ENCODE peak calls at places on chromosomes 4 and X, in six cellular contexts. One of them, this sample, is unnamed.
A peak's percentile ranks its signal among the peaks of the same experiment; 100 is the strongest.

GRCh38 chr4:149684516-149684915 is 131.1 kb downstream of the IQCM start:
- DNase-seq in Caco-2: no peak
- DNase-seq in fibroblast of mammary gland: no peak
- DNase-seq in GM12864: no peak
- DNase-seq in left ventricle myocardium inferior: no peak
- DNase-seq in PC-3: no peak
- DNase-seq in this sample: no peak

GRCh38 chr4:187744911-187745310 is 250.7 kb upstream of the ZFP42 start:
- DNase-seq in Caco-2: no peak
- DNase-seq in fibroblast of mammary gland: no peak
- DNase-seq in GM12864: no peak
- DNase-seq in left ventricle myocardium inferior: no peak
- DNase-seq in PC-3: no peak
- DNase-seq in this sample: no peak

GRCh38 chr4:6110681-6111353 is 89.5 kb downstream of the JAKMIP1 start:
- DNase-seq in Caco-2: no peak
- DNase-seq in fibroblast of mammary gland: no peak
- DNase-seq in GM12864: no peak
- DNase-seq in left ventricle myocardium inferior: no peak
- DNase-seq in PC-3: no peak
- DNase-seq in this sample: no peak

GRCh38 chrX:13448941-13449340 is 120.5 kb upstream of the EGFL6 start:
- DNase-seq in Caco-2: no peak
- DNase-seq in fibroblast of mammary gland: no peak
- DNase-seq in GM12864: no peak
- DNase-seq in left ventricle myocardium inferior: no peak
- DNase-seq in PC-3: no peak
- DNase-seq in this sample: no peak

GRCh38 chrX:138748480-138748879 is 37.0 kb upstream of the FGF13 start:
- DNase-seq in Caco-2: no peak
- DNase-seq in fibroblast of mammary gland: peak; percentile 36
- DNase-seq in GM12864: no peak
- DNase-seq in left ventricle myocardium inferior: no peak
- DNase-seq in PC-3: peak; percentile 50
- DNase-seq in this sample: peak; percentile 12

GRCh38 chrX:39689374-39690104 is 408.2 kb downstream of the BCOR start:
- DNase-seq in Caco-2: no peak
- DNase-seq in fibroblast of mammary gland: no peak
- DNase-seq in GM12864: no peak
- DNase-seq in left ventricle myocardium inferior: no peak
- DNase-seq in PC-3: no peak
- DNase-seq in this sample: no peak

GRCh38 chr4:26936284-26937065 is 75.8 kb downstream of the STIM2 start:
- DNase-seq in Caco-2: no peak
- DNase-seq in fibroblast of mammary gland: peak; percentile 54
- DNase-seq in GM12864: no peak
- DNase-seq in left ventricle myocardium inferior: no peak
- DNase-seq in PC-3: no peak
- DNase-seq in this sample: peak; percentile 62

GRCh38 chr4:21991050-21991449 is 42.5 kb upstream of the KCNIP4 start:
- DNase-seq in Caco-2: no peak
- DNase-seq in fibroblast of mammary gland: peak; percentile 27
- DNase-seq in GM12864: no peak
- DNase-seq in left ventricle myocardium inferior: no peak
- DNase-seq in PC-3: no peak
- DNase-seq in this sample: peak; percentile 34

GRCh38 chrX:20063153-20063552 is 53.6 kb downstream of the MAP7D2 start:
- DNase-seq in Caco-2: no peak
- DNase-seq in fibroblast of mammary gland: no peak
- DNase-seq in GM12864: no peak
- DNase-seq in left ventricle myocardium inferior: no peak
- DNase-seq in PC-3: no peak
- DNase-seq in this sample: no peak

GRCh38 chr4:38157592-38157991 is 197.4 kb downstream of the PTTG2 start:
- DNase-seq in Caco-2: no peak
- DNase-seq in fibroblast of mammary gland: no peak
- DNase-seq in GM12864: no peak
- DNase-seq in left ventricle myocardium inferior: no peak
- DNase-seq in PC-3: no peak
- DNase-seq in this sample: no peak

GRCh38 chr4:90419124-90419711 is 292.0 kb downstream of the CCSER1 start:
- DNase-seq in Caco-2: no peak
- DNase-seq in fibroblast of mammary gland: peak; percentile 37
- DNase-seq in GM12864: no peak
- DNase-seq in left ventricle myocardium inferior: no peak
- DNase-seq in PC-3: peak; percentile 56
- DNase-seq in this sample: peak; percentile 16

GRCh38 chr4:118398226-118399090 is 45.7 kb upstream of the PRSS12 start:
- DNase-seq in Caco-2: no peak
- DNase-seq in fibroblast of mammary gland: no peak
- DNase-seq in GM12864: peak; percentile 35
- DNase-seq in left ventricle myocardium inferior: no peak
- DNase-seq in PC-3: no peak
- DNase-seq in this sample: no peak

GRCh38 chr4:105102026-105102425 is 44.6 kb upstream of the TET2 start:
- DNase-seq in Caco-2: no peak
- DNase-seq in fibroblast of mammary gland: no peak
- DNase-seq in GM12864: no peak
- DNase-seq in left ventricle myocardium inferior: no peak
- DNase-seq in PC-3: no peak
- DNase-seq in this sample: no peak

GRCh38 chrX:154430504-154430903 is 2.0 kb downstream of the ATP6AP1 start:
- DNase-seq in Caco-2: no peak
- DNase-seq in fibroblast of mammary gland: no peak
- DNase-seq in GM12864: no peak
- DNase-seq in left ventricle myocardium inferior: no peak
- DNase-seq in PC-3: no peak
- DNase-seq in this sample: no peak

GRCh38 chrX:63128509-63128908 is 222.6 kb downstream of the SPIN4 start:
- DNase-seq in Caco-2: no peak
- DNase-seq in fibroblast of mammary gland: peak; percentile 22
- DNase-seq in GM12864: no peak
- DNase-seq in left ventricle myocardium inferior: no peak
- DNase-seq in PC-3: peak; percentile 62
- DNase-seq in this sample: peak; percentile 1

DNA sequence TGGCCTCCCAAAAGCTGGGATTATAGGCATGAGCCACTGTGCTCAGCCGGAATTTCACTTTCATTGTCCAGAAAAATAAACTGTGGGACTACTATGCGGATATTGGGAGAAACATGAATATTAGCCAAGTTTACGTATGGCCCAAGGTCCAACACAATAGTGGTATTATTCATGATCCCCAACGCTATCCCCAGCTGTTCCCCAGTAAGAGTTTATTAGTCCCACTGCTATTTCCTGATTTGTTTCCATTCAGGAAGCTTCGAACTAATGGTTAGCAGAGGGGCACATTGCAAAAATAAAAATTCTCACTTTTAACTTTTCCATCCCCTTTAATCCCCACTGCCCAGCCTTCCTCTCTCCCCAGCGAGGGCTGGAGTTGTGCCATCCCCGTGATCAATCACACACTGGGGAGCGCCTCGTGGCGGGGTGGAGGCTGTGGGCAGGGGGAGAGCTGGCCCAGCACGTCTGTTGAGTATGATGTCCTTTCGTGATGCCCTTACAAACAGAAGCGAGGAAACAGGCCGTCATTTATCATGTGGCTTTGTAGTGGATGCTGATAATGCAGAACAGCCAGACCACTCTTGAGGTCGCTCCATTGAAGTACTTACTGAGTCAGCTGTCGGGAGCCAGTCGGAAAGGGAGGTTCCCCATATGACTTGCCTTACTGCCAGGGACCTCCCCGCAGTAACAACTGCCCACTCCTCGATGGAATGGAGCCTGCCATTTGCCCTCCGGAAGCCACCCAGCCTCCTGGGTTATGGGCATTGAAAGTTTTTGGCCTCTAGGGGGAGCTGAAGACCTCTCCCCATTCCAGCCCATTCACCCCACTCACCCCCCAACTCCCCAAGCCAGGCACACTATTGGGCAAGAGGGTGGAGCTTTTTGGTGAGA is 117.0 kb downstream of the KDR start:
- DNase-seq in Caco-2: no peak
- DNase-seq in fibroblast of mammary gland: peak; percentile 16
- DNase-seq in GM12864: no peak
- DNase-seq in left ventricle myocardium inferior: no peak
- DNase-seq in PC-3: peak; percentile 38
- DNase-seq in this sample: no peak
- TF ChIP-seq CTCF in Caco-2: peak; percentile 23
- TF ChIP-seq CTCF in fibroblast of mammary gland: peak; percentile 49
- TF ChIP-seq CTCF in GM12864: peak; percentile 54
- TF ChIP-seq CTCF in left ventricle myocardium inferior: peak; percentile 51
- TF ChIP-seq CTCF in PC-3: peak; percentile 68
- TF ChIP-seq CTCF in this sample: peak; percentile 62

DNA sequence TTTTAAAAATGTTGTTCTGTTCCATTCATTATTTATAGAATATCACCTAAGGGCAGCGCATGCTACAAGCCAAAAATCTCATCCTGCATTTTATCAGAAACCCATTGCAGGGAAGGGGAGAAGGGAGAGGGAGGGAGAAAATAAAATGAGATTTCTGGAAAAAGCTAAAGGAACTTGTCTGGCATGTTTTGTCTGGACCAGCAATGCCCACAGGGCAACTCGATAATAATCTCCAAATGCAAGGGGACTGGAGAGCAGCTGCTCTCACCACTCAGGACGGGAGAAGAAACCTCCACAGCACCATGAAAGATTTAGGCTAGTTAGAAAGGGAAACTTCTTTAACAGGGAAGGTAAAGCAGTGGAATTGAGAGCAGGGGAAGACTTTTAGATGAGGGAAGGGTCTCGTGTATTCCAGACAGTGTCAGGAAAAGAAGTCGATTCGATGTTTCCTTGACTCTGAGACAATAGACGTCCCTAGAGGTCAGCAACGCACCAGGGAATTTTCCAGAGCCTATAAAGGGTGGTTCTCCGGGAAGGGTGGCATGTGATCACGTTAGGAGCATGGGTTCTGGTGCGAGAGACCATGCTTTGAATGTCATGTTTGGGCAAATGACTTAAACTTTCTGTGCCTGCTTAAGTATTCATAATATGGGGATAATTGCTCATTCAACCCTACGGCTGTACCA is 132.2 kb upstream of the NDP start:
- DNase-seq in Caco-2: no peak
- DNase-seq in fibroblast of mammary gland: no peak
- DNase-seq in GM12864: no peak
- DNase-seq in left ventricle myocardium inferior: no peak
- DNase-seq in PC-3: no peak
- DNase-seq in this sample: no peak
- TF ChIP-seq CTCF in Caco-2: no peak
- TF ChIP-seq CTCF in fibroblast of mammary gland: no peak
- TF ChIP-seq CTCF in GM12864: no peak
- TF ChIP-seq CTCF in left ventricle myocardium inferior: no peak
- TF ChIP-seq CTCF in PC-3: no peak
- TF ChIP-seq CTCF in this sample: no peak

GRCh38 chrX:53190363-53190960 is 34.5 kb downstream of the KDM5C start:
- DNase-seq in Caco-2: no peak
- DNase-seq in fibroblast of mammary gland: peak; percentile 11
- DNase-seq in GM12864: no peak
- DNase-seq in left ventricle myocardium inferior: no peak
- DNase-seq in PC-3: no peak
- DNase-seq in this sample: no peak
- TF ChIP-seq CTCF in Caco-2: no peak
- TF ChIP-seq CTCF in fibroblast of mammary gland: peak; percentile 29
- TF ChIP-seq CTCF in GM12864: peak; percentile 2
- TF ChIP-seq CTCF in left ventricle myocardium inferior: no peak
- TF ChIP-seq CTCF in PC-3: peak; percentile 43
- TF ChIP-seq CTCF in this sample: no peak

GRCh38 chrX:2662586-2662985 is 28.5 kb upstream of the CD99 start:
- DNase-seq in Caco-2: no peak
- DNase-seq in fibroblast of mammary gland: no peak
- DNase-seq in GM12864: no peak
- DNase-seq in left ventricle myocardium inferior: no peak
- DNase-seq in PC-3: no peak
- DNase-seq in this sample: no peak

GRCh38 chrX:2657532-2657931 is 33.6 kb upstream of the CD99 start:
- DNase-seq in Caco-2: no peak
- DNase-seq in fibroblast of mammary gland: no peak
- DNase-seq in GM12864: no peak
- DNase-seq in left ventricle myocardium inferior: no peak
- DNase-seq in PC-3: no peak
- DNase-seq in this sample: no peak

GRCh38 chrX:2656243-2656836 is 34.8 kb upstream of the CD99 start:
- DNase-seq in Caco-2: no peak
- DNase-seq in fibroblast of mammary gland: no peak
- DNase-seq in GM12864: no peak
- DNase-seq in left ventricle myocardium inferior: no peak
- DNase-seq in PC-3: no peak
- DNase-seq in this sample: no peak

GRCh38 chrX:2654436-2655340 is 36.4 kb upstream of the CD99 start:
- DNase-seq in Caco-2: peak; percentile 77
- DNase-seq in fibroblast of mammary gland: no peak
- DNase-seq in GM12864: no peak
- DNase-seq in left ventricle myocardium inferior: no peak
- DNase-seq in PC-3: no peak
- DNase-seq in this sample: no peak

GRCh38 chrX:2658585-2659292 is 32.4 kb upstream of the CD99 start:
- DNase-seq in Caco-2: no peak
- DNase-seq in fibroblast of mammary gland: no peak
- DNase-seq in GM12864: no peak
- DNase-seq in left ventricle myocardium inferior: no peak
- DNase-seq in PC-3: no peak
- DNase-seq in this sample: no peak
- TF ChIP-seq CTCF in Caco-2: no peak
- TF ChIP-seq CTCF in fibroblast of mammary gland: no peak
- TF ChIP-seq CTCF in GM12864: no peak
- TF ChIP-seq CTCF in left ventricle myocardium inferior: no peak
- TF ChIP-seq CTCF in PC-3: no peak
- TF ChIP-seq CTCF in this sample: no peak

GRCh38 chr4:12445711-12446110 is 1017.0 kb upstream of the HS3ST1 start:
- DNase-seq in Caco-2: no peak
- DNase-seq in fibroblast of mammary gland: no peak
- DNase-seq in GM12864: no peak
- DNase-seq in left ventricle myocardium inferior: no peak
- DNase-seq in PC-3: no peak
- DNase-seq in this sample: no peak

DNA sequence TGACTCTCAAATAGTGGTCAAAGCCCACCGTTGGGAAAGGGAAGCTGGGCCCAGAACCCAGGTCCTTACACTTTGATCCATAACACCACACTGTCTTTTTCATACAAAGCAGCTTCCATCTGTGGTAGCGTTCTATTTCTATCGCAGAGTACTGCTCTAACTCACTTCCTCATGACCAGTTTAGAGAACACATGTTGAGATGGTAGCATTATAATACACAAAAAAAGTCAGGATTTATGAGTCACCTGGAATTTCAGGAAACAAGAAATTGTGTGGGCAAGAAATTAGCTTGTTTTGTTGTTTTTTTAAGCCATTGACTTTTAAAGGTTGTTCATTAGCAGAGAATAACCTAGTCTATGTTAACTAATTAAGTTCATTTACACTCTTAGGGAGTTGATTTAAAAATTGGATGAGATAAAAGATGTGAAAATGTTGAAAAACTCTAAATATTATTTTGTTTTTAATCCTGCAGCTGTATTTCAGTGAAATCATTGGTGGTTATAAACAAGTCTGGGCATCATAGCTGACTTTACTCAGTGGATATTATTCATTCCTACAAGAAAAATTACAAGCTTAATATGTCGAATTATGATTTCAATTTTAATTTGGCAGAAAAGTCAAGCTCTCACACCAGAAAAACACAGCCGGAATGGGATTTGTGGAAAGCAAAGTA is 1011.1 kb upstream of the HS3ST1 start:
- DNase-seq in Caco-2: no peak
- DNase-seq in fibroblast of mammary gland: peak; percentile 6
- DNase-seq in GM12864: no peak
- DNase-seq in left ventricle myocardium inferior: no peak
- DNase-seq in PC-3: no peak
- DNase-seq in this sample: no peak
- TF ChIP-seq CTCF in Caco-2: no peak
- TF ChIP-seq CTCF in fibroblast of mammary gland: no peak
- TF ChIP-seq CTCF in GM12864: no peak
- TF ChIP-seq CTCF in left ventricle myocardium inferior: no peak
- TF ChIP-seq CTCF in PC-3: no peak
- TF ChIP-seq CTCF in this sample: no peak

GRCh38 chr4:20075479-20075878 is 176.2 kb upstream of the SLIT2 start:
- DNase-seq in Caco-2: no peak
- DNase-seq in fibroblast of mammary gland: peak; percentile 11
- DNase-seq in GM12864: no peak
- DNase-seq in left ventricle myocardium inferior: no peak
- DNase-seq in PC-3: peak; percentile 38
- DNase-seq in this sample: no peak
- TF ChIP-seq CTCF in Caco-2: no peak
- TF ChIP-seq CTCF in fibroblast of mammary gland: no peak
- TF ChIP-seq CTCF in GM12864: no peak
- TF ChIP-seq CTCF in left ventricle myocardium inferior: no peak
- TF ChIP-seq CTCF in PC-3: peak; percentile 35
- TF ChIP-seq CTCF in this sample: no peak